ENCODE peak calls at places on chromosome 4, in five cellular contexts. D is HepG2, I is K562, Q is SK-N-SH, G is HCT116. A is an unnamed sample.

GRCh38 chr4:85807247-85807915 is 332.4 kb downstream of the ARHGAP24 start:
- DNase-seq in D (no peak), I (no peak), Q (no peak), G (no peak), A (no peak)

GRCh38 chr4:48493485-48494100 is 3.5 kb downstream of the ZAR1 start:
- DNase-seq in D (no peak), I (no peak), Q (no peak), G (no peak), A (no peak)

GRCh38 chr4:139030614-139031235 is 15.1 kb downstream of the NOCT start:
- DNase-seq in D (peak; percentile 67), I (peak; percentile 63), Q (peak; percentile 67), G (peak; percentile 61), A (peak; percentile 61)

GRCh38 chr4:2691313-2691712 is 64.8 kb downstream of the TNIP2 start:
- DNase-seq in D (no peak), I (no peak), Q (no peak), G (no peak), A (no peak)

GRCh38 chr4:122614621-122615020 is 6.2 kb downstream of the IL21 start:
- DNase-seq in D (no peak), I (no peak), Q (no peak), G (no peak), A (no peak)

GRCh38 chr4:17013382-17014006 is 115.0 kb upstream of the LDB2 start:
- DNase-seq in D (no peak), I (no peak), Q (no peak), G (no peak), A (no peak)

GRCh38 chr4:94455081-94455480 is 3.3 kb downstream of the PDLIM5 start:
- DNase-seq in D (peak; percentile 68), I (peak; percentile 22), Q (no peak), G (no peak), A (no peak)

GRCh38 chr4:172802041-172802440 is 366.6 kb upstream of the GALNT7 start:
- DNase-seq in D (no peak), I (no peak), Q (no peak), G (no peak), A (no peak)

GRCh38 chr4:145679520-145679919 is 426 bp upstream of the C4orf51 start:
- DNase-seq in D (peak; percentile 25), I (no peak), Q (no peak), G (peak; percentile 43), A (no peak)

GRCh38 chr4:7989654-7990053 is 50.0 kb upstream of the AFAP1 start:
- DNase-seq in D (no peak), I (no peak), Q (peak; percentile 31), G (no peak), A (no peak)

GRCh38 chr4:122329876-122330595 is 48.8 kb upstream of the ADAD1 start:
- DNase-seq in D (no peak), I (no peak), Q (no peak), G (no peak), A (no peak)

GRCh38 chr4:117447925-117448324 is 362.5 kb upstream of the TRAM1L1 start:
- DNase-seq in D (peak; percentile 12), I (no peak), Q (no peak), G (no peak), A (no peak)

GRCh38 chr4:163744861-163745260 is 250.4 kb downstream of the TMA16 start:
- DNase-seq in D (no peak), I (no peak), Q (no peak), G (no peak), A (peak; percentile 57)

GRCh38 chr4:163748474-163748873 is 254.0 kb downstream of the TMA16 start:
- DNase-seq in D (no peak), I (no peak), Q (peak; percentile 24), G (no peak), A (no peak)
- TF ChIP-seq ZBTB33 in D (no peak), I (no peak), Q (no peak), G (no peak), A (no peak)

GRCh38 chr4:71607780-71608673 is 175.9 kb downstream of the GC start:
- DNase-seq in D (peak; percentile 70), I (no peak), Q (no peak), G (no peak), A (no peak)
- TF ChIP-seq ZBTB33 in D (no peak), I (no peak), Q (no peak), G (no peak), A (no peak)

GRCh38 chr4:90220453-90220852 is 93.3 kb downstream of the CCSER1 start:
- DNase-seq in D (no peak), I (no peak), Q (peak; percentile 44), G (no peak), A (no peak)
- TF ChIP-seq ZBTB33 in D (no peak), I (no peak), Q (no peak), G (no peak), A (no peak)

DNA sequence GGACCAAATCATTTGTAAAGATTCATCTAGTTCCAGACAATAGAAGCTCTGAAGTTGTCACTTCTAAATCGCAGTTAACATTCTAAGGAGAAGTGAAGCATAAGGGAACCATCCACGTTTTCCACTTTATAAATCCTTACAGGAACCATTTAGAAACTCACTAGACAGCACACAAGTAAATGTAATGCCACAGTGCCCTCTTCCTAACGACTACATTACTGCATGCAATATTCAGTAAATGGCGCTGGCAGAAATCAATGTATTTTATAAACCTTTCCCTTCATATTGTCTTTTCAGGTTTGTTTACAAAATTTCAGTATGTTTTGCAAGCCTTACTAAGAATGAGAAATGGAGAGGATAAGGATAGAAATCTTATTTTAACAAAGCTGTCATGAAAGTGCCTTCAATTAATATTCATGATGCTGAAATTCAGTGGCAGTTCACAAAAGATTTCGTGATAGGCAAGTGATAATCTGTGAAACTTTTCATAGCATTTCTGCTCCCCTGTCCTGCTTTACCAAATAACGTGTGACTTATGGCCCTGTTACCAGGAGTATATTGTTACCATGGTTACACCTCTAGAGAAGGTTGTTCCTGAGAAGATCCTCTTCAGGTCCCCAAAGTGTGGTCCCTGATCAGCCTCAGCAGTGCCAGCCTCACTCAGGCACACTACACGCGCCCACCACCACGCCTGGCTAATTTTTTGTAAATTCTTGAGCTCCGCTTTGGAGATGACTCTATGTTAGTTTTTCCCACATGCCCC is 54.2 kb downstream of the TMA16 start:
- DNase-seq in D (peak; percentile 37), I (peak; percentile 25), Q (peak; percentile 52), G (no peak), A (no peak)
- TF ChIP-seq ZBTB33 in D (no peak), I (no peak), Q (no peak), G (no peak), A (no peak)